ENCODE peak calls at places on chromosome 10, in eight cellular contexts. A is C1 segment of cervical spinal cord; C is WTC11; D is stimulated activated CD4-positive, alpha-beta T cell treated with anti-CD3 and anti-CD28 coated beads, Interleukin-15, amount 100 ng/mL, for 24 hours; S is T-helper 1 cell; R is activated CD4-positive, alpha-beta memory T cell treated with anti-CD3 and anti-CD28 coated beads, Interleukin-2, amount 10 ng/mL, durations not matched to agents 7 days and 5 days; M is fibroblast of lung; T is ELR. O is an unnamed sample.
A peak's percentile ranks its signal among the peaks of the same experiment; 100 is the strongest.

GRCh38 chr10:8702181-8702580 is 647.7 kb downstream of the GATA3 start:
- DNase-seq in A (no peak), C (no peak), D (no peak), S (no peak), R (no peak), M (no peak), T (no peak), O (no peak)

GRCh38 chr10:118870467-118871243 is 115.9 kb upstream of the CACUL1 start:
- DNase-seq in A (no peak), C (no peak), D (no peak), S (no peak), R (no peak), M (peak; percentile 75), T (peak; percentile 84), O (peak; percentile 17)

GRCh38 chr10:78831457-78831856 is 237.3 kb upstream of the ZMIZ1 start:
- DNase-seq in A (no peak), C (no peak), D (no peak), S (no peak), R (no peak), M (no peak), T (no peak), O (no peak)

GRCh38 chr10:82206831-82207230 is 331.8 kb downstream of the NRG3 start:
- DNase-seq in A (no peak), C (no peak), D (no peak), S (no peak), R (no peak), M (peak; percentile 11), T (no peak), O (no peak)

GRCh38 chr10:70093335-70093944 is 39.2 kb downstream of the AIFM2 start:
- DNase-seq in A (no peak), C (no peak), D (peak; percentile 27), S (no peak), R (peak; percentile 42), M (no peak), T (no peak), O (no peak)

GRCh38 chr10:50431118-50431517 is 179.8 kb upstream of the ASAH2 start:
- DNase-seq in A (no peak), C (no peak), D (no peak), S (no peak), R (no peak), M (peak; percentile 72), T (peak; percentile 53), O (no peak)

GRCh38 chr10:62597226-62597625 is 207.3 kb upstream of the ADO start:
- DNase-seq in A (no peak), C (no peak), D (no peak), S (no peak), R (no peak), M (peak; percentile 77), T (peak; percentile 72), O (no peak)

GRCh38 chr10:84140036-84140379 is 699 bp downstream of the GHITM start:
- DNase-seq in A (no peak), C (no peak), D (no peak), S (no peak), R (no peak), M (peak; percentile 31), T (peak; percentile 52), O (no peak)

GRCh38 chr10:49644035-49644345 is 30.2 kb downstream of the CHAT start:
- DNase-seq in A (no peak), C (no peak), D (no peak), S (no peak), R (no peak), M (no peak), T (no peak), O (no peak)